ENCODE peak calls at places on chromosome 9, in six cellular contexts. One of them, this sample, is unnamed.

GRCh38 chr9:87342743-87343142 is 154.9 kb upstream of the DAPK1 start:
- DNase-seq in lung: no peak
- DNase-seq in thoracic aorta: no peak
- DNase-seq in IMR-90: no peak
- DNase-seq in osteoblast: no peak
- DNase-seq in bronchial epithelial cell: no peak
- DNase-seq in this sample: no peak

GRCh38 chr9:93911871-93912554 is 43.1 kb downstream of the BARX1 start:
- DNase-seq in bronchial epithelial cell: no peak
- DNase-seq in lung: no peak
- DNase-seq in osteoblast: peak
- DNase-seq in IMR-90: peak
- DNase-seq in thoracic aorta: no peak
- DNase-seq in this sample: no peak

GRCh38 chr9:82600536-82601271 is 462.2 kb downstream of the RASEF start:
- DNase-seq in lung: no peak
- DNase-seq in IMR-90: no peak
- DNase-seq in bronchial epithelial cell: no peak
- DNase-seq in osteoblast: no peak
- DNase-seq in thoracic aorta: no peak
- DNase-seq in this sample: no peak

GRCh38 chr9:72952914-72953313 is at the start of gene ALDH1A1:
- DNase-seq in lung: peak
- DNase-seq in osteoblast: no peak
- DNase-seq in thoracic aorta: no peak
- DNase-seq in IMR-90: no peak
- DNase-seq in bronchial epithelial cell: peak
- DNase-seq in this sample: no peak

GRCh38 chr9:138022121-138022741 is 144.6 kb downstream of the CACNA1B start:
- DNase-seq in osteoblast: no peak
- DNase-seq in lung: peak
- DNase-seq in thoracic aorta: no peak
- DNase-seq in bronchial epithelial cell: no peak
- DNase-seq in IMR-90: no peak
- DNase-seq in this sample: no peak

GRCh38 chr9:27395484-27395921 is 98.6 kb upstream of the EQTN start:
- DNase-seq in thoracic aorta: no peak
- DNase-seq in lung: no peak
- DNase-seq in osteoblast: no peak
- DNase-seq in IMR-90: no peak
- DNase-seq in bronchial epithelial cell: peak
- DNase-seq in this sample: no peak

GRCh38 chr9:80185112-80185738 is 613.5 kb downstream of the TLE4 start:
- DNase-seq in thoracic aorta: no peak
- DNase-seq in IMR-90: no peak
- DNase-seq in bronchial epithelial cell: no peak
- DNase-seq in osteoblast: no peak
- DNase-seq in lung: no peak
- DNase-seq in this sample: no peak

GRCh38 chr9:87620727-87621322 is 105.1 kb upstream of the CTSL start:
- DNase-seq in IMR-90: no peak
- DNase-seq in lung: no peak
- DNase-seq in thoracic aorta: no peak
- DNase-seq in bronchial epithelial cell: no peak
- DNase-seq in osteoblast: no peak
- DNase-seq in this sample: no peak

GRCh38 chr9:113479150-113479761 is 15.7 kb downstream of the RGS3 start:
- DNase-seq in lung: no peak
- DNase-seq in bronchial epithelial cell: no peak
- DNase-seq in IMR-90: no peak
- DNase-seq in osteoblast: peak
- DNase-seq in thoracic aorta: no peak
- DNase-seq in this sample: no peak

GRCh38 chr9:5786370-5787127 is 46.4 kb downstream of the ERMP1 start:
- DNase-seq in osteoblast: no peak
- DNase-seq in bronchial epithelial cell: no peak
- DNase-seq in IMR-90: peak
- DNase-seq in lung: no peak
- DNase-seq in thoracic aorta: no peak
- DNase-seq in this sample: no peak

GRCh38 chr9:38079410-38080105 is 10.5 kb upstream of the SHB start:
- DNase-seq in thoracic aorta: no peak
- DNase-seq in bronchial epithelial cell: no peak
- DNase-seq in osteoblast: no peak
- DNase-seq in lung: peak
- DNase-seq in IMR-90: peak
- DNase-seq in this sample: peak

GRCh38 chr9:136364942-136365774 is 1.6 kb upstream of the DNLZ start:
- DNase-seq in bronchial epithelial cell: no peak
- DNase-seq in osteoblast: no peak
- DNase-seq in IMR-90: no peak
- DNase-seq in thoracic aorta: no peak
- DNase-seq in lung: no peak
- DNase-seq in this sample: no peak

GRCh38 chr9:130665431-130666392 is 1.3 kb downstream of the PRDM12 start:
- DNase-seq in thoracic aorta: no peak
- DNase-seq in bronchial epithelial cell: no peak
- DNase-seq in IMR-90: no peak
- DNase-seq in lung: no peak
- DNase-seq in osteoblast: peak
- DNase-seq in this sample: no peak

GRCh38 chr9:95167998-95168397 is 149.5 kb downstream of the FANCC start:
- DNase-seq in osteoblast: no peak
- DNase-seq in IMR-90: peak
- DNase-seq in thoracic aorta: no peak
- DNase-seq in lung: peak
- DNase-seq in bronchial epithelial cell: peak
- DNase-seq in this sample: no peak

GRCh38 chr9:110578575-110578895 is 1.0 kb downstream of the SVEP1 start:
- DNase-seq in lung: no peak
- DNase-seq in osteoblast: peak
- DNase-seq in thoracic aorta: no peak
- DNase-seq in IMR-90: no peak
- DNase-seq in bronchial epithelial cell: no peak
- DNase-seq in this sample: no peak

GRCh38 chr9:133074111-133074651 is 12.4 kb downstream of the CEL start:
- DNase-seq in IMR-90: peak
- DNase-seq in thoracic aorta: no peak
- DNase-seq in lung: no peak
- DNase-seq in osteoblast: peak
- DNase-seq in bronchial epithelial cell: no peak
- DNase-seq in this sample: no peak

GRCh38 chr9:6943293-6943692 is 185.5 kb downstream of the KDM4C start:
- DNase-seq in lung: no peak
- DNase-seq in thoracic aorta: no peak
- DNase-seq in IMR-90: no peak
- DNase-seq in osteoblast: no peak
- DNase-seq in bronchial epithelial cell: no peak
- DNase-seq in this sample: no peak

GRCh38 chr9:6944896-6945295 is 187.1 kb downstream of the KDM4C start:
- DNase-seq in IMR-90: peak
- DNase-seq in thoracic aorta: no peak
- DNase-seq in lung: no peak
- DNase-seq in bronchial epithelial cell: peak
- DNase-seq in osteoblast: peak
- DNase-seq in this sample: no peak

GRCh38 chr9:6945871-6946270 is 188.1 kb downstream of the KDM4C start:
- DNase-seq in lung: no peak
- DNase-seq in IMR-90: no peak
- DNase-seq in bronchial epithelial cell: peak
- DNase-seq in osteoblast: no peak
- DNase-seq in thoracic aorta: no peak
- DNase-seq in this sample: no peak

GRCh38 chr9:6942406-6942805 is 184.6 kb downstream of the KDM4C start:
- DNase-seq in lung: no peak
- DNase-seq in IMR-90: no peak
- DNase-seq in bronchial epithelial cell: no peak
- DNase-seq in osteoblast: no peak
- DNase-seq in thoracic aorta: no peak
- DNase-seq in this sample: no peak

DNA sequence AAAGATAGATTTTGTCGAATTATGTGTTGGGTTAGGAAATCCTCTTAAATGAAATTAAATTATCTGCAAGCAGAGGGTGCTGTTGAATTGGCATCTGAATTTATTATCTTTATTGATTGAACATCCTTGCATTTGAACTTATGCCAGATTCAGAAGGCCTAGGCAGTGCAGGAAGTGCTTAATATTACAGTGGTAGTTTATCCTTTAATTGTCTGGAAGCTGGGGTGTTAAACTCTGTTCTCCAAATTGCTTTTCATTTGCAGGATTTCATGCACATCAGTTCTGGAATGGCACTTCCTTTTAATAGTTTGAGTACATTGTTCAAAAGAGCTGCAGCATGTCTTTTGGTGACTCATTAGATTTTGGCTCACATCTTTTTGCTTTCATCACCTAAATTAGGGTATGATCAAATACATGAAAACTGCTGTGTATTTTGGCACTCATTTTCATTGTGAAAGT is 186.3 kb downstream of the KDM4C start:
- DNase-seq in thoracic aorta: no peak
- DNase-seq in bronchial epithelial cell: peak
- DNase-seq in osteoblast: peak
- DNase-seq in lung: no peak
- DNase-seq in IMR-90: peak
- DNase-seq in this sample: no peak
- TF ChIP-seq CTCF in thoracic aorta: no peak
- TF ChIP-seq CTCF in bronchial epithelial cell: no peak
- TF ChIP-seq CTCF in osteoblast: peak
- TF ChIP-seq CTCF in lung: no peak
- TF ChIP-seq CTCF in IMR-90: no peak
- TF ChIP-seq CTCF in this sample: no peak

DNA sequence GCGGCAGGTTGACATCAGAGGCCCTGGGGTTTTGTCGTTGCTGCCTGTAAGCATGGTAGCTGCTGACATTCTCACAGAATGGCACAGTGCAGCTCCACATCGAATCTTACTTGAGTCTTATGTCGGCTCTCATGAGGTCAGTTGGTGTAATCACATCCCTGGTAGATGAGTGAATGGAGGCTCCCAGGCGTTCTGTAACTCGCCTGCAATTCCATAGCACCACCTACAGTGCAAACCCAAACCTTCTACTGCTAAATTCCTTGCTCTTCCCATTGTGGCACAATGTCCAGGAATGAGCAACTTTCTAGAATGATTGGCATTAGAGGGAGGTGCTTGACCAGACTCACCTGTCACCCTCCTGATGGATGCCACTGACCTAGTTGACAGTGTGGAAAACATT is 578.4 kb downstream of the CCDC171 start:
- DNase-seq in osteoblast: no peak
- DNase-seq in thoracic aorta: no peak
- DNase-seq in IMR-90: peak
- DNase-seq in bronchial epithelial cell: no peak
- DNase-seq in lung: no peak
- DNase-seq in this sample: no peak
- TF ChIP-seq CTCF in osteoblast: peak
- TF ChIP-seq CTCF in thoracic aorta: no peak
- TF ChIP-seq CTCF in IMR-90: peak
- TF ChIP-seq CTCF in bronchial epithelial cell: peak
- TF ChIP-seq CTCF in lung: no peak
- TF ChIP-seq CTCF in this sample: no peak

GRCh38 chr9:128266868-128267590 is 8.8 kb downstream of the GOLGA2 start:
- DNase-seq in thoracic aorta: no peak
- DNase-seq in IMR-90: no peak
- DNase-seq in osteoblast: no peak
- DNase-seq in lung: no peak
- DNase-seq in bronchial epithelial cell: no peak
- DNase-seq in this sample: no peak

GRCh38 chr9:128271512-128271911 is 4.3 kb downstream of the GOLGA2 start:
- DNase-seq in thoracic aorta: no peak
- DNase-seq in IMR-90: no peak
- DNase-seq in bronchial epithelial cell: no peak
- DNase-seq in lung: no peak
- DNase-seq in osteoblast: peak
- DNase-seq in this sample: no peak

GRCh38 chr9:128275198-128276007 is at the start of gene GOLGA2:
- DNase-seq in lung: peak
- DNase-seq in osteoblast: peak
- DNase-seq in bronchial epithelial cell: peak
- DNase-seq in thoracic aorta: no peak
- DNase-seq in IMR-90: peak
- DNase-seq in this sample: no peak

GRCh38 chr9:128274245-128274644 is 1.6 kb downstream of the GOLGA2 start:
- DNase-seq in osteoblast: peak
- DNase-seq in IMR-90: no peak
- DNase-seq in thoracic aorta: no peak
- DNase-seq in lung: no peak
- DNase-seq in bronchial epithelial cell: no peak
- DNase-seq in this sample: no peak

DNA sequence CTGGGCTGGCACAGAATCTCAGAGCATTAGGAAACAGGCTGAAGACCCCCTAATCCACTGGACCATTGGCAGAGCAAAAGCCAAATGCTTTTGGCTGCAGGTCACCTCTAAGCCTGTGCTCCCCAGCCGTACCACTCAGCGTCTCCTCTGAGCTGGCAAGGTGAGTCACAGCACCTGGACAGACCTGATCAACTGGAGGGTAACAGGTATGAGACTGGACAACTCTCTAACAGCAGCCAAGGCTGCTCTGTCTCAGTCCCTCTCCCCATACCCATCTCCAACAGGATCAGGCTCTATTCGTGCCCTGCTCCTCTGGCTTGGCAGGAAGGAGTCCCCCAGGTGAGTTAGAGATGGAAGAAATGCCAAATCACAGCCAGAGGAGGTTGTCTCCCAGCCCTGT is 4.7 kb downstream of the GOLGA2 start:
- DNase-seq in bronchial epithelial cell: peak
- DNase-seq in thoracic aorta: no peak
- DNase-seq in IMR-90: no peak
- DNase-seq in osteoblast: peak
- DNase-seq in lung: no peak
- DNase-seq in this sample: no peak
- TF ChIP-seq CTCF in bronchial epithelial cell: peak
- TF ChIP-seq CTCF in thoracic aorta: no peak
- TF ChIP-seq CTCF in IMR-90: no peak
- TF ChIP-seq CTCF in osteoblast: no peak
- TF ChIP-seq CTCF in lung: no peak
- TF ChIP-seq CTCF in this sample: no peak

DNA sequence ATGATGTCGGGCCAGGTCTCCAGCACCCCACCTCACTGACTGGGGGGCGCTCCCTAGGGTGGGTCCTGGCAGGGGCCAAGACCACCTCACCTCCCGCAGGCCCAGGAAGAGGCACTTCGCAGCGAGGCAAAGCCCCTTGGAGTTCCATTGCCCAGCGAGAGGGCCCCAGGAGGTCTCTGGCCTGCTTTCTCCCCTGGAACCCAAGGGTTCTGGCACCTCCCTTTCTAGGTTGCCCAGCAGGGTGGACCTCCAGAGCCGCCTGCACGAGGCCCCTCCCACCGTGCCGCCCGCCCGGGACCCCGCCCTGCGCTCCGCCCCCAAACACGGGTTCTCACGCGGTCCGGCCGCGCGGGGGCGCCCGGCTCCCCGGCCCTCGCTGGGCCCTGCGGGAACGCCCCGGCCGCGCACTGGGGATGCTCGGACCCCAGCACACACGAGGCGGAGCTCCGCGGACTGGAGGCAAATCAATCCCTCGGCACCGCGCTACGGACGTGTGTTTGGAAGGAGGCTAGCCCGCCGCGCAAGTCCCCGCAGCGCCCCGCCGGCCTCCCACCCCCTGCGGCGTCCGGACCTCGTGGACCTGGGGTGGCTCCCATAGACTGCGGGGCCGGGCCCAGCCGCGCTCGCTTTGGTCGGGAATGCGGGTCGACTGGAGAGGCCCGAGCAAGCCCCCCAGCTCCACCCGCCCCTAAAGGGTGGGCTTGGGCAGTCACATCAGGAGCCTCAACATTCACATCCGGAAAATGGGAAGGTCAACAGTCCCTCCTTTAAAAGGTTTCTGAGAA is 99.5 kb upstream of the LMX1B start:
- DNase-seq in bronchial epithelial cell: no peak
- DNase-seq in thoracic aorta: no peak
- DNase-seq in lung: peak
- DNase-seq in IMR-90: peak
- DNase-seq in osteoblast: peak
- DNase-seq in this sample: no peak
- TF ChIP-seq CTCF in bronchial epithelial cell: peak
- TF ChIP-seq CTCF in thoracic aorta: peak
- TF ChIP-seq CTCF in lung: peak
- TF ChIP-seq CTCF in IMR-90: peak
- TF ChIP-seq CTCF in osteoblast: peak
- TF ChIP-seq CTCF in this sample: no peak

This sample was measured in gastrocnemius medialis.